ENCODE peak calls at places on chromosomes 13 and 19, in six cellular contexts. One of them, this sample, is unnamed.

GRCh38 chr13:75181906-75182305 is 300.1 kb downstream of the TBC1D4 start:
- DNase-seq in left lung: no peak
- DNase-seq in neural progenitor cell: no peak
- DNase-seq in colonic mucosa: no peak
- DNase-seq in GM23338: no peak
- DNase-seq in psoas muscle: no peak
- DNase-seq in this sample: no peak

GRCh38 chr13:49052801-49053200 is 77.1 kb downstream of the FNDC3A start:
- DNase-seq in left lung: no peak
- DNase-seq in neural progenitor cell: no peak
- DNase-seq in colonic mucosa: no peak
- DNase-seq in GM23338: no peak
- DNase-seq in psoas muscle: no peak
- DNase-seq in this sample: no peak

GRCh38 chr19:996051-996838 is 4.0 kb upstream of the GRIN3B start:
- DNase-seq in left lung: no peak
- DNase-seq in neural progenitor cell: peak; percentile 62
- DNase-seq in colonic mucosa: peak; percentile 47
- DNase-seq in GM23338: peak; percentile 75
- DNase-seq in psoas muscle: peak; percentile 59
- DNase-seq in this sample: no peak

GRCh38 chr13:34025746-34026145 is 207.8 kb downstream of the RFC3 start:
- DNase-seq in left lung: no peak
- DNase-seq in neural progenitor cell: no peak
- DNase-seq in colonic mucosa: no peak
- DNase-seq in GM23338: no peak
- DNase-seq in psoas muscle: no peak
- DNase-seq in this sample: no peak

GRCh38 chr13:110391273-110391672 is 84.2 kb downstream of the COL4A2 start:
- DNase-seq in left lung: no peak
- DNase-seq in neural progenitor cell: no peak
- DNase-seq in colonic mucosa: no peak
- DNase-seq in GM23338: no peak
- DNase-seq in psoas muscle: no peak
- DNase-seq in this sample: no peak

GRCh38 chr13:98252931-98253470 is 75.9 kb upstream of the RNF113B start:
- DNase-seq in left lung: no peak
- DNase-seq in neural progenitor cell: no peak
- DNase-seq in colonic mucosa: no peak
- DNase-seq in GM23338: no peak
- DNase-seq in psoas muscle: no peak
- DNase-seq in this sample: no peak

GRCh38 chr19:23996549-23996948 is 81.9 kb downstream of the ZNF726 start:
- DNase-seq in left lung: no peak
- DNase-seq in neural progenitor cell: peak; percentile 23
- DNase-seq in colonic mucosa: no peak
- DNase-seq in GM23338: peak; percentile 72
- DNase-seq in psoas muscle: no peak
- DNase-seq in this sample: no peak

GRCh38 chr19:21611659-21612402 is 106.4 kb downstream of the ZNF429 start:
- DNase-seq in left lung: no peak
- DNase-seq in neural progenitor cell: no peak
- DNase-seq in colonic mucosa: no peak
- DNase-seq in GM23338: no peak
- DNase-seq in psoas muscle: no peak
- DNase-seq in this sample: no peak

GRCh38 chr13:43136940-43137574 is 113.7 kb downstream of the DNAJC15 start:
- DNase-seq in left lung: no peak
- DNase-seq in neural progenitor cell: no peak
- DNase-seq in colonic mucosa: no peak
- DNase-seq in GM23338: peak; percentile 32
- DNase-seq in psoas muscle: no peak
- DNase-seq in this sample: no peak

GRCh38 chr19:50511069-50511822 is at the start of gene JOSD2:
- DNase-seq in left lung: peak; percentile 99
- DNase-seq in neural progenitor cell: peak; percentile 100
- DNase-seq in colonic mucosa: peak; percentile 97
- DNase-seq in GM23338: peak; percentile 100
- DNase-seq in psoas muscle: peak; percentile 99
- DNase-seq in this sample: peak; percentile 97

GRCh38 chr19:20254151-20254550 is 87.1 kb downstream of the ZNF486 start:
- DNase-seq in left lung: no peak
- DNase-seq in neural progenitor cell: no peak
- DNase-seq in colonic mucosa: no peak
- DNase-seq in GM23338: no peak
- DNase-seq in psoas muscle: no peak
- DNase-seq in this sample: no peak

GRCh38 chr19:32802840-32803239 is 66.7 kb downstream of the SLC7A9 start:
- DNase-seq in left lung: no peak
- DNase-seq in neural progenitor cell: no peak
- DNase-seq in colonic mucosa: no peak
- DNase-seq in GM23338: no peak
- DNase-seq in psoas muscle: no peak
- DNase-seq in this sample: no peak

GRCh38 chr19:53357821-53358581 is 7.5 kb upstream of the ZNF525 start:
- DNase-seq in left lung: no peak
- DNase-seq in neural progenitor cell: no peak
- DNase-seq in colonic mucosa: no peak
- DNase-seq in GM23338: peak; percentile 85
- DNase-seq in psoas muscle: no peak
- DNase-seq in this sample: no peak

GRCh38 chr19:17726914-17727773 is 7.9 kb downstream of the MAP1S start:
- DNase-seq in left lung: no peak
- DNase-seq in neural progenitor cell: no peak
- DNase-seq in colonic mucosa: no peak
- DNase-seq in GM23338: no peak
- DNase-seq in psoas muscle: no peak
- DNase-seq in this sample: no peak

GRCh38 chr19:7860902-7861618 is 13.1 kb downstream of the PRR36 start:
- DNase-seq in left lung: peak; percentile 29
- DNase-seq in neural progenitor cell: no peak
- DNase-seq in colonic mucosa: no peak
- DNase-seq in GM23338: peak; percentile 56
- DNase-seq in psoas muscle: peak; percentile 58
- DNase-seq in this sample: no peak

GRCh38 chr19:2084993-2085720 is 11.0 kb downstream of the MOB3A start:
- DNase-seq in left lung: peak; percentile 90
- DNase-seq in neural progenitor cell: no peak
- DNase-seq in colonic mucosa: peak; percentile 73
- DNase-seq in GM23338: no peak
- DNase-seq in psoas muscle: peak; percentile 78
- DNase-seq in this sample: peak; percentile 58

GRCh38 chr19:46384396-46384795 is 29.0 kb downstream of the CCDC8 start:
- DNase-seq in left lung: no peak
- DNase-seq in neural progenitor cell: no peak
- DNase-seq in colonic mucosa: no peak
- DNase-seq in GM23338: no peak
- DNase-seq in psoas muscle: no peak
- DNase-seq in this sample: no peak

GRCh38 chr19:16611121-16611520 is 16.9 kb downstream of the MED26 start:
- DNase-seq in left lung: no peak
- DNase-seq in neural progenitor cell: no peak
- DNase-seq in colonic mucosa: no peak
- DNase-seq in GM23338: no peak
- DNase-seq in psoas muscle: peak; percentile 38
- DNase-seq in this sample: no peak

GRCh38 chr13:27334774-27335490 is 64.3 kb downstream of the RASL11A start:
- DNase-seq in left lung: no peak
- DNase-seq in neural progenitor cell: no peak
- DNase-seq in colonic mucosa: no peak
- DNase-seq in GM23338: no peak
- DNase-seq in psoas muscle: no peak
- DNase-seq in this sample: no peak

GRCh38 chr13:66532845-66533244 is 697.3 kb downstream of the PCDH9 start:
- DNase-seq in left lung: no peak
- DNase-seq in neural progenitor cell: no peak
- DNase-seq in colonic mucosa: no peak
- DNase-seq in GM23338: no peak
- DNase-seq in psoas muscle: no peak
- DNase-seq in this sample: no peak

GRCh38 chr13:93226623-93227279 is at the start of gene GPC6:
- DNase-seq in left lung: no peak
- DNase-seq in neural progenitor cell: peak; percentile 84
- DNase-seq in colonic mucosa: peak; percentile 44
- DNase-seq in GM23338: peak; percentile 88
- DNase-seq in psoas muscle: no peak
- DNase-seq in this sample: no peak

GRCh38 chr19:18733196-18733647 is 49.7 kb downstream of the CRTC1 start:
- DNase-seq in left lung: no peak
- DNase-seq in neural progenitor cell: no peak
- DNase-seq in colonic mucosa: no peak
- DNase-seq in GM23338: no peak
- DNase-seq in psoas muscle: peak; percentile 79
- DNase-seq in this sample: peak; percentile 56

GRCh38 chr13:65036999-65037398 is 2193.1 kb downstream of the PCDH9 start:
- DNase-seq in left lung: no peak
- DNase-seq in neural progenitor cell: no peak
- DNase-seq in colonic mucosa: no peak
- DNase-seq in GM23338: no peak
- DNase-seq in psoas muscle: no peak
- DNase-seq in this sample: no peak

GRCh38 chr13:37306778-37307544 is 201.5 kb upstream of the CSNK1A1L start:
- DNase-seq in left lung: no peak
- DNase-seq in neural progenitor cell: no peak
- DNase-seq in colonic mucosa: no peak
- DNase-seq in GM23338: no peak
- DNase-seq in psoas muscle: no peak
- DNase-seq in this sample: no peak

GRCh38 chr13:31476266-31476665 is 263.1 kb upstream of the RXFP2 start:
- DNase-seq in left lung: no peak
- DNase-seq in neural progenitor cell: no peak
- DNase-seq in colonic mucosa: no peak
- DNase-seq in GM23338: peak; percentile 13
- DNase-seq in psoas muscle: no peak
- DNase-seq in this sample: no peak

DNA sequence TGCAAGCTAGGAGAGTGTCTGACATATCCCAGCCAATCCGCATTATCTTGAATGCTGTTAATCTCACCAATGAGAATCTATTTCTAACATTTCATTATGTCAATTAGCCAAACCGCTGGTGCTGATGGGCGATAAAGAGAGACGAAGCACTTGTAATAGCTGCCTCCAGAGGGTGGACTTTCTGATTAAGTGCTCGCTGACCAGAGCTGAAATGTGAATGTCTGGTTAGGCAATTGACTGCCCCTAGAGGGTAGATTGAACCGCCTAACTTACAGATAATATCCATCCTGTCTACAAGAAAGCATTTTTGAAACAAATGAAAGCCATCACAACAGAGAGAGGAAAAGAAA is 552 bp upstream of the GRWD1 start:
- DNase-seq in left lung: no peak
- DNase-seq in neural progenitor cell: peak; percentile 83
- DNase-seq in colonic mucosa: no peak
- DNase-seq in GM23338: peak; percentile 84
- DNase-seq in psoas muscle: no peak
- DNase-seq in this sample: no peak
- H3K4me1 ChIP-seq in left lung: peaks cover 16% of the 10 kb centered on the region
- H3K4me1 ChIP-seq in neural progenitor cell: peaks cover 11% of the 10 kb centered on the region
- H3K4me1 ChIP-seq in colonic mucosa: peaks cover 4% of the 10 kb centered on the region
- H3K4me1 ChIP-seq in GM23338: peaks cover 22% of the 10 kb centered on the region
- H3K4me1 ChIP-seq in psoas muscle: peaks cover 19% of the 10 kb centered on the region
- H3K4me1 ChIP-seq in this sample: peaks cover 7% of the 10 kb centered on the region

GRCh38 chr13:44322928-44323327 is 50.7 kb upstream of the SERP2 start:
- DNase-seq in left lung: no peak
- DNase-seq in neural progenitor cell: no peak
- DNase-seq in colonic mucosa: no peak
- DNase-seq in GM23338: no peak
- DNase-seq in psoas muscle: no peak
- DNase-seq in this sample: no peak
- H3K27ac ChIP-seq in left lung: no peak overlapping the region
- H3K27ac ChIP-seq in neural progenitor cell: no peak overlapping the region
- H3K27ac ChIP-seq in colonic mucosa: no peak overlapping the region
- H3K27ac ChIP-seq in GM23338: no peak overlapping the region
- H3K27ac ChIP-seq in psoas muscle: no peak overlapping the region
- H3K27ac ChIP-seq in this sample: no peak overlapping the region

GRCh38 chr13:73960474-73960873 is 173.7 kb downstream of the KLF12 start:
- DNase-seq in left lung: no peak
- DNase-seq in neural progenitor cell: no peak
- DNase-seq in colonic mucosa: no peak
- DNase-seq in GM23338: no peak
- DNase-seq in psoas muscle: no peak
- DNase-seq in this sample: no peak

GRCh38 chr13:73958657-73959397 is 175.4 kb downstream of the KLF12 start:
- DNase-seq in left lung: no peak
- DNase-seq in neural progenitor cell: no peak
- DNase-seq in colonic mucosa: no peak
- DNase-seq in GM23338: no peak
- DNase-seq in psoas muscle: no peak
- DNase-seq in this sample: no peak

GRCh38 chr13:73962284-73962683 is 171.9 kb downstream of the KLF12 start:
- DNase-seq in left lung: no peak
- DNase-seq in neural progenitor cell: no peak
- DNase-seq in colonic mucosa: no peak
- DNase-seq in GM23338: no peak
- DNase-seq in psoas muscle: no peak
- DNase-seq in this sample: no peak

GRCh38 chr13:73957889-73958288 is 176.3 kb downstream of the KLF12 start:
- DNase-seq in left lung: no peak
- DNase-seq in neural progenitor cell: no peak
- DNase-seq in colonic mucosa: no peak
- DNase-seq in GM23338: no peak
- DNase-seq in psoas muscle: no peak
- DNase-seq in this sample: no peak

DNA sequence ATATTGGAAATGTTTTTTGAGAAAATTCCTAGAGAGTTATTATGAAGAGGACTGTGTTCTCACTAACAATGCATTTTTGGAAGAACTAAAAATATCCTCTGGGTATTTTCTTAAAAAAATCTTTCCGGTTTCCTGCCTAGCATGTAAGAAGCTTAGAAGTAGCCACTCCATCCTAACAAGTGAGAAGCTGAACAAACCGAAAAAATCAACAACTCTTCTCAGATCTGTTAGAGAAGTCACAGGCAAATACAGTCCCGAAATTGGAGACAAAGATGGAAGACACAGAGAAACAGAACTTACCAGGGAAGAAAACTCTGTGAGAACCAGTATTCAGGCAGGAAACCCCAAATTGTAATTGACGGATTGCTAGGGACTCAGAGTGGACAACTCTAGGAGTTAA is 173.0 kb downstream of the KLF12 start:
- DNase-seq in left lung: no peak
- DNase-seq in neural progenitor cell: no peak
- DNase-seq in colonic mucosa: no peak
- DNase-seq in GM23338: no peak
- DNase-seq in psoas muscle: no peak
- DNase-seq in this sample: no peak
- H3K4me1 ChIP-seq in left lung: no peaks in the 10 kb centered on the region
- H3K4me1 ChIP-seq in neural progenitor cell: peaks cover 3% of the 10 kb centered on the region
- H3K4me1 ChIP-seq in colonic mucosa: no peaks in the 10 kb centered on the region
- H3K4me1 ChIP-seq in GM23338: no peaks in the 10 kb centered on the region
- H3K4me1 ChIP-seq in psoas muscle: peaks cover 10% of the 10 kb centered on the region
- H3K4me1 ChIP-seq in this sample: no peaks in the 10 kb centered on the region

DNA sequence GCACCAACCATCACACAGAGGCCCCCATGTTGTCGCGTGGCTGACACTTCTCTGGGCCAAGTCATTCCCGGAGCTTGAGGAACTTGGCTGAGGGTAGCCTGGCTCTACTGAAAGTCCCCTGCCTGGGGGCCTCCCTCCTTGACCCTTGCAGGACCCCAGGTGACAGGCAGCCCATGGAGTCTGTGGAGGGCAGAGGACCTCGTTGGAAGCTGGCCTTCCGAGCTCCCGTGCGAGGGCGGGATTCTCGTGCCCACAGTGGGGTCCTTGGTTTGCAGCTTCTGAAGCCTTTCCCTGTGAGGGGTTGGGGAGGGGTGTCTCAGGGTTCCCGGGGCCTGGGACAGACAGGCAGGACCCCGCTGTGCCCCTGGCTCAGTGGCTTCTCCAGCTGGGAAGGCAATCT is 16.4 kb downstream of the NMRK2 start:
- DNase-seq in left lung: no peak
- DNase-seq in neural progenitor cell: no peak
- DNase-seq in colonic mucosa: no peak
- DNase-seq in GM23338: no peak
- DNase-seq in psoas muscle: no peak
- DNase-seq in this sample: no peak
- H3K27ac ChIP-seq in left lung: no peak overlapping the region
- H3K27ac ChIP-seq in neural progenitor cell: no peak overlapping the region
- H3K27ac ChIP-seq in colonic mucosa: no peak overlapping the region
- H3K27ac ChIP-seq in GM23338: no peak overlapping the region
- H3K27ac ChIP-seq in psoas muscle: peak overlapping the region; percentile 99
- H3K27ac ChIP-seq in this sample: no peak overlapping the region

This sample was measured in pancreas.